ENCODE peak calls at places on chromosomes 3 and 15, in six cellular contexts. Z is fibroblast of the aortic adventitia, D is testis, P is upper lobe of left lung, Y is tibial artery, E is epithelial cell of esophagus. T is an unnamed sample.

GRCh38 chr15:81897011-81897677 is 148.7 kb downstream of the MEX3B start:
- DNase-seq in Z (no peak), D (no peak), P (no peak), Y (no peak), E (peak; percentile 26), T (peak; percentile 59)

GRCh38 chr3:159726231-159726964 is 262.2 kb upstream of the IL12A start:
- DNase-seq in Z (no peak), D (no peak), P (no peak), Y (no peak), E (peak; percentile 92), T (peak; percentile 40)

GRCh38 chr15:55909036-55909811 is 84.2 kb downstream of the NEDD4 start:
- DNase-seq in Z (peak; percentile 33), D (no peak), P (no peak), Y (no peak), E (peak; percentile 84), T (peak; percentile 90)

GRCh38 chr3:30130391-30130790 is 476.0 kb upstream of the TGFBR2 start:
- DNase-seq in Z (peak; percentile 32), D (no peak), P (no peak), Y (no peak), E (no peak), T (no peak)

GRCh38 chr15:87706001-87706400 is 550.5 kb downstream of the NTRK3 start:
- DNase-seq in Z (no peak), D (no peak), P (no peak), Y (no peak), E (no peak), T (no peak)

GRCh38 chr3:156388469-156389150 is 166.3 kb downstream of the SSR3 start:
- DNase-seq in Z (peak; percentile 83), D (no peak), P (no peak), Y (no peak), E (no peak), T (peak; percentile 99)

GRCh38 chr15:98920091-98920880 is 87.3 kb downstream of the PGPEP1L start:
- DNase-seq in Z (no peak), D (no peak), P (no peak), Y (no peak), E (peak; percentile 66), T (no peak)

GRCh38 chr15:37246856-37247255 is 146.5 kb upstream of the MEIS2 start:
- DNase-seq in Z (no peak), D (no peak), P (no peak), Y (no peak), E (no peak), T (no peak)

GRCh38 chr3:42694366-42694765 is 8.2 kb downstream of the HHATL start:
- DNase-seq in Z (no peak), D (no peak), P (no peak), Y (peak; percentile 8), E (no peak), T (no peak)

GRCh38 chr3:65202395-65202794 is 514.6 kb upstream of the ADAMTS9 start:
- DNase-seq in Z (no peak), D (no peak), P (no peak), Y (no peak), E (no peak), T (no peak)

GRCh38 chr15:89673162-89673506 is 6.0 kb downstream of the PLIN1 start:
- DNase-seq in Z (no peak), D (no peak), P (no peak), Y (no peak), E (no peak), T (no peak)

GRCh38 chr3:42020681-42021307 is 58.9 kb upstream of the ULK4 start:
- DNase-seq in Z (peak; percentile 74), D (no peak), P (no peak), Y (no peak), E (peak; percentile 89), T (peak; percentile 68)

GRCh38 chr15:45522931-45523331 is 376 bp upstream of the SLC30A4 start:
- DNase-seq in Z (peak; percentile 53), D (no peak), P (no peak), Y (no peak), E (peak; percentile 24), T (peak; percentile 36)
- H3K4me3 ChIP-seq in Z (peak overlapping the region; percentile 87), D (peak overlapping the region; percentile 74), P (no peak overlapping the region), Y (peak overlapping the region; percentile 75), E (peak overlapping the region; percentile 44), T (peak overlapping the region; percentile 79)

GRCh38 chr3:14861451-14862302 is 42.9 kb downstream of the FGD5 start:
- DNase-seq in Z (no peak), D (no peak), P (no peak), Y (peak; percentile 45), E (no peak), T (no peak)

GRCh38 chr3:14853280-14853956 is 34.7 kb downstream of the FGD5 start:
- DNase-seq in Z (no peak), D (peak; percentile 50), P (no peak), Y (peak; percentile 47), E (no peak), T (no peak)

GRCh38 chr3:14861031-14861430 is 42.3 kb downstream of the FGD5 start:
- DNase-seq in Z (no peak), D (no peak), P (no peak), Y (no peak), E (no peak), T (no peak)

GRCh38 chr3:14858105-14858504 is 39.3 kb downstream of the FGD5 start:
- DNase-seq in Z (no peak), D (no peak), P (no peak), Y (no peak), E (no peak), T (no peak)

GRCh38 chr3:14857506-14857905 is 38.7 kb downstream of the FGD5 start:
- DNase-seq in Z (no peak), D (no peak), P (no peak), Y (no peak), E (no peak), T (no peak)
- TF ChIP-seq CTCF in Z (no peak), D (no peak), P (peak; percentile 26), Y (no peak), E (no peak), T (no peak)

GRCh38 chr15:70526221-70526973 is 237.0 kb downstream of the UACA start:
- DNase-seq in Z (peak; percentile 13), D (no peak), P (no peak), Y (peak; percentile 44), E (peak; percentile 91), T (peak; percentile 76)
- H3K4me3 ChIP-seq in Z (no peak overlapping the region), D (no peak overlapping the region), P (no peak overlapping the region), Y (no peak overlapping the region), E (no peak overlapping the region), T (peak overlapping the region; percentile 31)

GRCh38 chr3:66991478-66991877 is 6.6 kb upstream of the KBTBD8 start:
- DNase-seq in Z (peak; percentile 96), D (no peak), P (no peak), Y (no peak), E (peak; percentile 86), T (peak; percentile 78)

GRCh38 chr3:66993082-66993481 is 5.0 kb upstream of the KBTBD8 start:
- DNase-seq in Z (no peak), D (no peak), P (no peak), Y (no peak), E (no peak), T (no peak)

GRCh38 chr3:66986406-66986805 is 11.7 kb upstream of the KBTBD8 start:
- DNase-seq in Z (no peak), D (no peak), P (no peak), Y (no peak), E (no peak), T (no peak)

GRCh38 chr3:66989241-66989640 is 8.9 kb upstream of the KBTBD8 start:
- DNase-seq in Z (no peak), D (no peak), P (no peak), Y (no peak), E (no peak), T (no peak)

DNA sequence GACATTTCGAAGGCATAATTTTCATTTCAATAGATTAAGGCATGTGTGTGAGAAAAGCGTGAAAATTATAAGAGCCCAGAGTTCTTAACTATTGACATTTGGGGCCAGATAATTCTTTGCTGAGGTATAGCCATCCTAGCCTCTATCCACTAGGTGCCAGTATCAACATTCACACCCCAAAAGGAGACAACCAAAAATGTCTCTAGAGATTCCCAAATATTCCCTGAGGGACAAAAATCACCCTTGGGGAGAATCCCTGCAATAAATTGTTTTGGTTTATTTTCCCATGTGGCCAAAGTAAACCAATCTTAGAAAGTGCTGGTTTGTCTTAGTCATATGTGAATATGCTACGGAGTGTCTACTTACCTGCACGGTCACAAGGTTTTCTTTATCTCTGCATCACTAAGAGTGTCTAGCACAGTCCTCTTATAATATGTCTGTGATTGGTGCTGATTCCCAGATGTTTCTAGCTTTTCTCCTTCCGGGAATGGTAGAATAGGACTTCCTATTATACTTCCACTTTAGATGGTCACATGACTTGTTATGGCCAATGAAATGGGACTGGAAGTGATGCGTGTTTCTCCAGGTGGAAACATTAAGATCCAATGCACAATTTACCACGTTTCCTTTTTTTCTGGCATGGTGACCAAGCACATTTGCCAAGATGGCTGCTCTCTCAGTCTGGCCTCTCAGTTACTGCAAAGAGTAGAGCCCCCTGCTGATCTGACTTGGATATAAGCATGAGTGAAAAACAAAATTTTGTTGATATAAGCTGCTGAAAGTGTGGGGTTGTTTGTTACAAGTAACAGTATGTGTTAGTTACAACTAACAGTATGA is 8.0 kb upstream of the KBTBD8 start:
- DNase-seq in Z (peak; percentile 21), D (peak; percentile 33), P (no peak), Y (no peak), E (no peak), T (no peak)
- TF ChIP-seq CTCF in Z (peak; percentile 38), D (peak; percentile 5), P (no peak), Y (no peak), E (no peak), T (peak; percentile 10)

DNA sequence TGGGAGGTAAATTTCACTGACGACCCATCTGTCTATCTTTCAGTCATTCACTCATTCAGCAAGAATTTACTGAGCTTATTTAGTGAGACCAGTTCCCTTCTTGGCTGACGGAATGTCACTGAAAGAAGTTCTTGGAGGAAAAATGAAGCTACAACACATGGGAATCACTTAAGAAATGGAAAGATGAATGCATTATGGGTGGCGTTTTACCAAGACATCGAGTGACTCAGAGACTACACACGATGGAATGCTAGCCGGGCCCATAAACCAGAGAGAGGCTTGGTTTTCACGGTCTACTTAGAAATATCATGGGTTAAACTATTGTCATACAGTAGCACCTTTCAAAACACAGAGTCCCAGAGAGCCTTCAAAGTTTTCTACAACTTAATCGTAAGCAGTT is 215.3 kb downstream of the PDZRN3 start:
- DNase-seq in Z (peak; percentile 87), D (no peak), P (no peak), Y (no peak), E (peak; percentile 5), T (peak; percentile 95)
- H3K4me3 ChIP-seq in Z (no peak overlapping the region), D (no peak overlapping the region), P (no peak overlapping the region), Y (no peak overlapping the region), E (no peak overlapping the region), T (peak overlapping the region; percentile 17)

DNA sequence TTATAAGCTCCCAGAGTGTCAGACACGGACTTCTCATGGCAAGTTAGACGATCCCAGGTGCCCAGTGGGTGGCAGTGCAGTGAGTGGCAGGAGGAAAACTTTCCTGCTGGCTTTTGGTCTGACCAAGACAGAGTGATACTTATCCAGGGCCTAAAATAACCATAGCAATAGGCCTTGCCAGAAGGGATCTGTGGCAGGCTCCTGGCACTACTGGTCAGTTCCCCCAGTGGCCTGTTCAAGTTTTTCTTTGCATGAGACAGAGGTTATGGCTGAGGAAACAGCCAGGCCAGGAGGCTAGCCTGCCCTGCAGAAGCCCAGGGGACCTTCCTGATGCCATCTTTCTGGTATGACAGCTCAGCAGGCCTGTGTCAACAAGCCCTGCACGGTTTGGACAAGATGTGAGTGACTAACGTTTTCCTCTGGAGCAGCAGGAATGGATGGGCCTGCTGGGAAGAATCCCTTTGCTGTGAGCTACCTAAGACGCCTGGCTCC is 17.9 kb downstream of the SCG5 start:
- DNase-seq in Z (peak; percentile 78), D (no peak), P (no peak), Y (peak; percentile 41), E (peak; percentile 97), T (peak; percentile 78)
- TF ChIP-seq CTCF in Z (peak; percentile 26), D (no peak), P (no peak), Y (peak; percentile 33), E (no peak), T (no peak)

GRCh38 chr15:80780416-80781221 is 1.4 kb downstream of the CEMIP start:
- DNase-seq in Z (peak; percentile 69), D (peak; percentile 70), P (no peak), Y (no peak), E (peak; percentile 70), T (peak; percentile 62)
- H3K4me3 ChIP-seq in Z (peak overlapping the region; percentile 97), D (peak overlapping the region; percentile 56), P (no peak overlapping the region), Y (peak overlapping the region; percentile 48), E (peak overlapping the region; percentile 51), T (peak overlapping the region; percentile 89)

T was measured in AG10803.